ENCODE peak calls at places on chromosomes 11 and 22, in nine cellular contexts. S, O, W, I, Q, G, J, B and A are unnamed samples.

GRCh38 chr22:27230189-27230588 is 571.4 kb downstream of the MN1 start:
- DNase-seq in J (no peak), G (no peak), Q (no peak), W (no peak), O (no peak), B (no peak), S (no peak), I (no peak), A (no peak)

GRCh38 chr22:42134033-42135020 is 3.7 kb upstream of the CYP2D6 start:
- DNase-seq in B (no peak), O (no peak), S (no peak), J (no peak), G (no peak), W (no peak), I (no peak), Q (no peak), A (no peak)

GRCh38 chr11:59151761-59152160 is 9.1 kb downstream of the FAM111A start:
- DNase-seq in S (no peak), B (no peak), O (no peak), G (no peak), W (no peak), Q (no peak), I (no peak), J (no peak), A (no peak)

GRCh38 chr11:73317373-73317772 is 9.3 kb downstream of the ARHGEF17 start:
- DNase-seq in W (no peak), S (no peak), I (no peak), B (peak; percentile 91), G (no peak), J (no peak), O (peak; percentile 71), Q (no peak), A (peak; percentile 52)

GRCh38 chr11:875769-876301 is 33.2 kb downstream of the TSPAN4 start:
- DNase-seq in W (no peak), O (no peak), G (no peak), S (no peak), J (no peak), Q (no peak), I (no peak), B (no peak), A (no peak)

GRCh38 chr11:17845431-17845881 is 110.9 kb downstream of the KCNC1 start:
- DNase-seq in I (no peak), O (no peak), S (no peak), W (peak; percentile 86), J (no peak), Q (no peak), B (no peak), G (peak; percentile 82), A (no peak)

GRCh38 chr22:20089977-20090729 is 10.1 kb downstream of the DGCR8 start:
- DNase-seq in O (no peak), S (no peak), B (peak; percentile 20), G (peak; percentile 76), J (no peak), I (no peak), W (no peak), Q (no peak), A (no peak)

GRCh38 chr22:23233746-23234408 is 53.6 kb downstream of the BCR start:
- DNase-seq in J (no peak), W (peak; percentile 84), S (no peak), I (no peak), G (peak; percentile 81), B (peak; percentile 56), O (no peak), Q (no peak), A (no peak)

GRCh38 chr11:64007160-64007628 is 21.0 kb downstream of the OTUB1 start:
- DNase-seq in W (no peak), S (no peak), I (peak; percentile 61), O (peak; percentile 32), Q (no peak), B (peak; percentile 73), G (peak; percentile 82), J (no peak), A (no peak)

GRCh38 chr22:18152519-18152918 is 2.5 kb downstream of the USP18 start:
- DNase-seq in Q (no peak), B (no peak), S (no peak), W (no peak), O (no peak), G (no peak), J (no peak), I (no peak), A (no peak)

GRCh38 chr11:44577231-44577834 is 11.9 kb downstream of the CD82 start:
- DNase-seq in O (no peak), G (no peak), S (no peak), Q (no peak), W (no peak), J (no peak), I (no peak), B (no peak), A (peak; percentile 36)

DNA sequence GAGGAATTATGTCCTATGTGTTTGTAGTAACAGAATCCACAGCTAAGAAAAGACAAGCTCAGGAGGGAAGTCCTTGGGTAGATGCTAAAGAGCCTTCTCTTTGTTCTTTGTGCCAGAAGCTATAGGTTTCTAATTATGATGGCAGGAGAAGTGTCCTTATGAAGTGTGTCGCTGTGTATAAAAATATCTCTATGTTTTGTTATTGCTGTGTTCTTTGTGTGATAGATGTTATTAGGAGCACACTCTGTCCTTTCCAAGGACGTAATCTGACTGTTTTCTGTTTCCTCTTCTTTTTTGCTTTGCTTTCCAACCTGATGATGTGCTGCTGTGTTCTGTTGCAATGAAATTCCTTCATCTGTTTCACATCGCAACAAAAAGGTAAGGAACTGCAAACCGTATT is 171.9 kb downstream of the NCAM1 start:
- DNase-seq in I (no peak), S (no peak), O (no peak), Q (no peak), W (no peak), J (no peak), G (no peak), B (no peak), A (no peak)
- H3K27ac ChIP-seq in I (no peak overlapping the region), S (no peak overlapping the region), O (peak overlapping the region; percentile 87), Q (no peak overlapping the region), W (no peak overlapping the region), J (no peak overlapping the region), G (no peak overlapping the region), B (no peak overlapping the region), A (no peak overlapping the region)

GRCh38 chr11:130478881-130479280 is 30.4 kb downstream of the ADAMTS15 start:
- DNase-seq in Q (no peak), G (peak; percentile 48), S (no peak), I (no peak), W (peak; percentile 25), O (no peak), J (no peak), B (no peak), A (no peak)

GRCh38 chr11:130478204-130478701 is 29.8 kb downstream of the ADAMTS15 start:
- DNase-seq in I (peak; percentile 71), O (peak; percentile 87), W (peak; percentile 90), B (peak; percentile 81), S (no peak), Q (no peak), G (peak; percentile 92), J (peak; percentile 48), A (peak; percentile 60)

GRCh38 chr11:130476922-130477491 is 28.6 kb downstream of the ADAMTS15 start:
- DNase-seq in O (no peak), J (no peak), W (no peak), S (no peak), Q (no peak), G (no peak), B (no peak), I (no peak), A (no peak)

GRCh38 chr11:130476200-130476921 is 27.9 kb downstream of the ADAMTS15 start:
- DNase-seq in Q (no peak), S (no peak), O (no peak), I (no peak), W (no peak), G (peak; percentile 24), B (no peak), J (no peak), A (no peak)

DNA sequence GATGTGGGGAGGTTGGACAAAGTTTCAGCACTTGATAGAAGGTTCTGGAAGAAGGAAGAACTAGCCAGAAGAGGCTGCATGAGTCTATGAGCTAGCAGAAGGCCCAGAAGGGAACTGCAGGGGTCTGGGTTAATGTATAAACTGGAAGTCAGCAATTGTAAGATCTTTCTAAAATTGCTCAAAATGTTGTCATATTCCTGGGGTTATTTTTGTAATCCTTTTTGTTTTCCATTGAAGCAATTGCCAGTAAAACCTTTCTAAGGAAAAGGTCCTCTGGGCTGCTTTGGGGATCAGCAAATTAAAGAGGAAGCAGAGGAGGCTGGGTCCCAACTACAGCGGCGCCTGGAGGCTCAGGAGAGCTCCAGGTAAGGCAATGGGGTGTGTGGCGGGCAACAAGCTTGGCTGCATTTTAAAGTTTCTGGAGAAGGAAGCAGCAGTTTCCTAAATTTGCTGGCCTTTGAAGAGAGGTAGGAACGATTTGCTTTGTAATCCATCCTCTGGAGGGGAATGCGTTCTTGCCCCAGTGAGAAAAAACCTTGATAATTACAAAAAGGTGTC is 29.3 kb downstream of the ADAMTS15 start:
- DNase-seq in G (peak; percentile 21), S (no peak), J (no peak), Q (no peak), W (no peak), B (no peak), I (no peak), O (no peak), A (no peak)
- H3K4me1 ChIP-seq in G (peaks cover 39% of the 10 kb centered on the region), S (peaks cover 8% of the 10 kb centered on the region), J (no peaks in the 10 kb centered on the region), Q (no peaks in the 10 kb centered on the region), W (peaks cover 48% of the 10 kb centered on the region), B (no peaks in the 10 kb centered on the region), I (peaks cover 24% of the 10 kb centered on the region), O (peaks cover 18% of the 10 kb centered on the region), A (peaks cover 18% of the 10 kb centered on the region)

DNA sequence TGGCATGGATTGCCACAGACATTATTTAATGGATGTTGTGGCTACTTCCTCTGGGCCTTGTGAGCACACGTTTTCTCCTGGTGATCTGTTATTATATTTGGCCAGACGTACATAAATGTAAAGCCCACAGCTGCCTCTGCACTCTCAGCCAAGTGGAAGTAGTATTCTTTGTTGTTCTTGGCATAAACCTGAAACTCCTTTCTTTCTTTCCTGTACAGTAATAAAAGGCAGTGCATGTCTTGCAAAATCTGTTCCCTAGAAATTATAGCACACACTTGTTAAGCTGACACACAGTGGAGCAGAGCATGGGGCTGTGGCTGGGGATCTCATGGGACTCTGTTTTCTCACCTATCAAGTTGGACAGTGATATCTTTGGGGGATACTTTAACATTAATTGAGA is 20.8 kb downstream of the PANX1 start:
- DNase-seq in W (peak; percentile 86), B (no peak), J (no peak), O (no peak), S (no peak), I (no peak), Q (no peak), G (peak; percentile 33), A (no peak)
- H3K27ac ChIP-seq in W (no peak overlapping the region), B (no peak overlapping the region), J (no peak overlapping the region), O (no peak overlapping the region), S (no peak overlapping the region), I (no peak overlapping the region), Q (no peak overlapping the region), G (no peak overlapping the region), A (no peak overlapping the region)

DNA sequence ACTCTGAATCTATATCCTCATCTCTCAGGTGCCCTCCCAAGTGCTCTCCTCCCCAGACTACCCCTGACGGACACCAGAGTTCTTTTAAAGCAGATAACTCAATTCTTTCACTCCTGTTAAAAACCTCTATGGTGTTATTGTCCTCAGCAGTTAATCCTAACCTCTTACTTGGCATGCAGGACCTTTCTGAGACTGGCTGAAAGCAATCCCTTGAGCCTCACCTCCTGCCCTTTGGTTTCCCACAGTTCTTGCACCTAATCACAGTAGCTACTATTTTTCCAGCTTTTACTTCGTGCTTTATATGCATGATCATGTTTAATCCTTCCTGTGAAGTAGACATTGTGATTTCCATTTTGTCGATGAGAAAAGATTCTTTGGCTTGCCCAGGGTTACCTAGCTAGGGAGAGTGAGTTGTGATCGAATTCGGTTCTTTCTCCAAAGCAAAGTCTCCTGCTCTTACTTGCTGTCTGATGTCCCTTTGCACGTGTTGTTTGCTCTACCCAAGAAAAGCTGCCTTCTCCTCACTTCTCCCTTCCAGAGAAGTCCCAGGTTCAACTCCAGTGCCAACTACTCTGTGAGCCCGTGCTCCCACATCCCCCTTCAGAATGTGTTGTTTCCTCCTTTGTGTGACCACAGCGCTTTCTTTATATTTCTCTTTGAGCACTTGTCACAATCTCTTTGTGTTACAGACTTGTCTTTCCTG is 2.1 kb downstream of the UBE2L3 start:
- DNase-seq in W (no peak), J (no peak), G (no peak), S (no peak), Q (no peak), O (no peak), I (no peak), B (no peak), A (no peak)
- H3K4me1 ChIP-seq in W (peaks cover 22% of the 10 kb centered on the region), J (peaks cover 29% of the 10 kb centered on the region), G (peaks cover 32% of the 10 kb centered on the region), S (peaks cover 41% of the 10 kb centered on the region), Q (peaks cover 40% of the 10 kb centered on the region), O (peaks cover 25% of the 10 kb centered on the region), I (peaks cover 53% of the 10 kb centered on the region), B (peaks cover 3% of the 10 kb centered on the region), A (peaks cover 64% of the 10 kb centered on the region)